ENCODE peak calls at places on chromosomes 3 and 15, in five cellular contexts. F is cardiac septum; M is stimulated activated CD4-positive, alpha-beta T cell treated with anti-CD3 and anti-CD28 coated beads, Interleukin-1b, Interleukin-23, amount 100 ng/mL, for 48 hours; T is stimulated activated CD8-positive, alpha-beta memory T cell treated with anti-CD3 and anti-CD28 coated beads, Interleukin-15, amount 100 ng/mL, for 24 hours; E is hepatocyte. U is an unnamed sample.
A peak's percentile ranks its signal among the peaks of the same experiment; 100 is the strongest.

GRCh38 chr3:11236588-11237461 is 35.4 kb upstream of the ATG7 start:
- DNase-seq in F (peak; percentile 80), M (peak; percentile 80), T (peak; percentile 42), E (peak; percentile 87), U (peak; percentile 61)

GRCh38 chr3:187041362-187042061 is 97.8 kb downstream of the RPL39L start:
- DNase-seq in F (no peak), M (peak; percentile 61), T (no peak), E (no peak), U (no peak)

GRCh38 chr3:15983232-15983631 is 185.5 kb upstream of the ANKRD28 start:
- DNase-seq in F (no peak), M (no peak), T (no peak), E (no peak), U (no peak)

GRCh38 chr3:115500795-115501194 is 122.5 kb upstream of the GAP43 start:
- DNase-seq in F (no peak), M (no peak), T (no peak), E (no peak), U (no peak)

GRCh38 chr3:48356419-48356818 is 15.6 kb upstream of the FBXW12 start:
- DNase-seq in F (no peak), M (no peak), T (no peak), E (no peak), U (no peak)

GRCh38 chr3:175163686-175164085 is 304.6 kb downstream of the NAALADL2 start:
- DNase-seq in F (no peak), M (no peak), T (no peak), E (no peak), U (no peak)

GRCh38 chr3:69137006-69137405 is 14.6 kb upstream of the LMOD3 start:
- DNase-seq in F (no peak), M (no peak), T (no peak), E (no peak), U (no peak)

GRCh38 chr3:126390201-126390600 is 4.5 kb upstream of the CFAP100 start:
- DNase-seq in F (peak; percentile 60), M (no peak), T (no peak), E (no peak), U (no peak)

GRCh38 chr15:77554306-77555080 is 78.2 kb downstream of the LINGO1 start:
- DNase-seq in F (no peak), M (no peak), T (no peak), E (no peak), U (no peak)

GRCh38 chr3:188146219-188146618 is 7.7 kb upstream of the LPP start:
- DNase-seq in F (no peak), M (no peak), T (no peak), E (no peak), U (no peak)

GRCh38 chr3:38644662-38645053 is 4.8 kb downstream of the SCN5A start:
- DNase-seq in F (peak; percentile 78), M (no peak), T (no peak), E (no peak), U (peak; percentile 28)

GRCh38 chr3:73656241-73656890 is 31.6 kb upstream of the PDZRN3 start:
- DNase-seq in F (no peak), M (no peak), T (no peak), E (no peak), U (no peak)

GRCh38 chr3:170423001-170423615 is 4.4 kb downstream of the CLDN11 start:
- DNase-seq in F (no peak), M (no peak), T (no peak), E (no peak), U (no peak)

GRCh38 chr3:15300318-15301078 is 31.9 kb downstream of the SH3BP5 start:
- DNase-seq in F (no peak), M (no peak), T (no peak), E (no peak), U (no peak)

GRCh38 chr3:125132815-125133214 is 77.0 kb upstream of the HEG1 start:
- DNase-seq in F (no peak), M (no peak), T (no peak), E (no peak), U (no peak)

GRCh38 chr3:99656606-99657005 is 18.2 kb downstream of the COL8A1 start:
- DNase-seq in F (no peak), M (no peak), T (no peak), E (no peak), U (no peak)

GRCh38 chr15:78449220-78449999 is 11.4 kb downstream of the IREB2 start:
- DNase-seq in F (no peak), M (no peak), T (no peak), E (no peak), U (no peak)

GRCh38 chr3:114508976-114509375 is 215.1 kb downstream of the TIGIT start:
- DNase-seq in F (no peak), M (no peak), T (no peak), E (no peak), U (no peak)

U was measured in ureter.